ENCODE peak calls at places on chromosomes 13 and 19, in eight cellular contexts. One of them, this sample, is unnamed.

GRCh38 chr13:51168623-51169022 is 53.6 kb upstream of the FAM124A start:
- DNase-seq in fibroblast of mammary gland: no peak
- DNase-seq in HFF-Myc: no peak
- DNase-seq in cardiac fibroblast: no peak
- DNase-seq in right atrium auricular region: no peak
- DNase-seq in mucosa of descending colon: no peak
- DNase-seq in foreskin fibroblast: no peak
- DNase-seq in BE2C: no peak
- DNase-seq in this sample: no peak

GRCh38 chr19:35557539-35558399 is 5.7 kb downstream of the ATP4A start:
- DNase-seq in fibroblast of mammary gland: peak
- DNase-seq in HFF-Myc: no peak
- DNase-seq in cardiac fibroblast: peak
- DNase-seq in right atrium auricular region: no peak
- DNase-seq in mucosa of descending colon: peak
- DNase-seq in foreskin fibroblast: peak
- DNase-seq in BE2C: peak
- DNase-seq in this sample: no peak

GRCh38 chr19:46617566-46618079 is 7.3 kb downstream of the PTGIR start:
- DNase-seq in fibroblast of mammary gland: no peak
- DNase-seq in HFF-Myc: no peak
- DNase-seq in cardiac fibroblast: no peak
- DNase-seq in right atrium auricular region: no peak
- DNase-seq in mucosa of descending colon: no peak
- DNase-seq in foreskin fibroblast: no peak
- DNase-seq in BE2C: no peak
- DNase-seq in this sample: no peak

GRCh38 chr19:39342647-39343305 is 555 bp downstream of the SAMD4B start:
- DNase-seq in fibroblast of mammary gland: no peak
- DNase-seq in HFF-Myc: no peak
- DNase-seq in cardiac fibroblast: peak
- DNase-seq in right atrium auricular region: no peak
- DNase-seq in mucosa of descending colon: peak
- DNase-seq in foreskin fibroblast: peak
- DNase-seq in BE2C: no peak
- DNase-seq in this sample: no peak

GRCh38 chr19:52492991-52493470 is 34.4 kb upstream of the ZNF808 start:
- DNase-seq in fibroblast of mammary gland: no peak
- DNase-seq in HFF-Myc: no peak
- DNase-seq in cardiac fibroblast: no peak
- DNase-seq in right atrium auricular region: no peak
- DNase-seq in mucosa of descending colon: no peak
- DNase-seq in foreskin fibroblast: peak
- DNase-seq in BE2C: no peak
- DNase-seq in this sample: no peak

GRCh38 chr19:801030-801860 is 4.0 kb downstream of the PTBP1 start:
- DNase-seq in fibroblast of mammary gland: peak
- DNase-seq in HFF-Myc: peak
- DNase-seq in cardiac fibroblast: peak
- DNase-seq in right atrium auricular region: peak
- DNase-seq in mucosa of descending colon: peak
- DNase-seq in foreskin fibroblast: peak
- DNase-seq in BE2C: peak
- DNase-seq in this sample: no peak

GRCh38 chr13:108933061-108933460 is 303.6 kb downstream of the MYO16 start:
- DNase-seq in fibroblast of mammary gland: no peak
- DNase-seq in HFF-Myc: no peak
- DNase-seq in cardiac fibroblast: no peak
- DNase-seq in right atrium auricular region: no peak
- DNase-seq in mucosa of descending colon: no peak
- DNase-seq in foreskin fibroblast: no peak
- DNase-seq in BE2C: no peak
- DNase-seq in this sample: no peak

GRCh38 chr13:96544965-96545364 is 449.3 kb downstream of the OXGR1 start:
- DNase-seq in fibroblast of mammary gland: no peak
- DNase-seq in HFF-Myc: no peak
- DNase-seq in cardiac fibroblast: no peak
- DNase-seq in right atrium auricular region: no peak
- DNase-seq in mucosa of descending colon: no peak
- DNase-seq in foreskin fibroblast: no peak
- DNase-seq in BE2C: no peak
- DNase-seq in this sample: no peak

GRCh38 chr19:35046461-35046860 is 4.9 kb downstream of the HPN start:
- DNase-seq in fibroblast of mammary gland: no peak
- DNase-seq in HFF-Myc: no peak
- DNase-seq in cardiac fibroblast: no peak
- DNase-seq in right atrium auricular region: no peak
- DNase-seq in mucosa of descending colon: no peak
- DNase-seq in foreskin fibroblast: no peak
- DNase-seq in BE2C: no peak
- DNase-seq in this sample: no peak

GRCh38 chr13:83975668-83976165 is 93.4 kb upstream of the SLITRK1 start:
- DNase-seq in fibroblast of mammary gland: no peak
- DNase-seq in HFF-Myc: no peak
- DNase-seq in cardiac fibroblast: no peak
- DNase-seq in right atrium auricular region: no peak
- DNase-seq in mucosa of descending colon: no peak
- DNase-seq in foreskin fibroblast: no peak
- DNase-seq in BE2C: no peak
- DNase-seq in this sample: no peak

GRCh38 chr13:94454906-94455305 is 24.6 kb downstream of the DCT start:
- DNase-seq in fibroblast of mammary gland: peak
- DNase-seq in HFF-Myc: no peak
- DNase-seq in cardiac fibroblast: peak
- DNase-seq in right atrium auricular region: no peak
- DNase-seq in mucosa of descending colon: no peak
- DNase-seq in foreskin fibroblast: no peak
- DNase-seq in BE2C: no peak
- DNase-seq in this sample: no peak

GRCh38 chr19:28425431-28425931 is 787.5 kb downstream of the UQCRFS1 start:
- DNase-seq in fibroblast of mammary gland: peak
- DNase-seq in HFF-Myc: no peak
- DNase-seq in cardiac fibroblast: peak
- DNase-seq in right atrium auricular region: no peak
- DNase-seq in mucosa of descending colon: no peak
- DNase-seq in foreskin fibroblast: no peak
- DNase-seq in BE2C: no peak
- DNase-seq in this sample: no peak

GRCh38 chr13:95679722-95680121 is 2.8 kb downstream of the DNAJC3 start:
- DNase-seq in fibroblast of mammary gland: no peak
- DNase-seq in HFF-Myc: no peak
- DNase-seq in cardiac fibroblast: no peak
- DNase-seq in right atrium auricular region: no peak
- DNase-seq in mucosa of descending colon: no peak
- DNase-seq in foreskin fibroblast: no peak
- DNase-seq in BE2C: no peak
- DNase-seq in this sample: no peak

GRCh38 chr19:45049073-45049736 is 10.4 kb downstream of the CLASRP start:
- DNase-seq in fibroblast of mammary gland: no peak
- DNase-seq in HFF-Myc: no peak
- DNase-seq in cardiac fibroblast: no peak
- DNase-seq in right atrium auricular region: no peak
- DNase-seq in mucosa of descending colon: no peak
- DNase-seq in foreskin fibroblast: no peak
- DNase-seq in BE2C: no peak
- DNase-seq in this sample: no peak

GRCh38 chr19:14056069-14056666 is 5.7 kb downstream of the PALM3 start:
- DNase-seq in fibroblast of mammary gland: no peak
- DNase-seq in HFF-Myc: no peak
- DNase-seq in cardiac fibroblast: no peak
- DNase-seq in right atrium auricular region: no peak
- DNase-seq in mucosa of descending colon: no peak
- DNase-seq in foreskin fibroblast: no peak
- DNase-seq in BE2C: no peak
- DNase-seq in this sample: no peak

GRCh38 chr19:14055396-14055795 is 6.5 kb downstream of the PALM3 start:
- DNase-seq in fibroblast of mammary gland: no peak
- DNase-seq in HFF-Myc: no peak
- DNase-seq in cardiac fibroblast: no peak
- DNase-seq in right atrium auricular region: no peak
- DNase-seq in mucosa of descending colon: no peak
- DNase-seq in foreskin fibroblast: no peak
- DNase-seq in BE2C: no peak
- DNase-seq in this sample: no peak

GRCh38 chr19:14053500-14053899 is 8.4 kb downstream of the PALM3 start:
- DNase-seq in fibroblast of mammary gland: no peak
- DNase-seq in HFF-Myc: no peak
- DNase-seq in cardiac fibroblast: no peak
- DNase-seq in right atrium auricular region: no peak
- DNase-seq in mucosa of descending colon: no peak
- DNase-seq in foreskin fibroblast: no peak
- DNase-seq in BE2C: no peak
- DNase-seq in this sample: no peak

GRCh38 chr19:14054099-14054498 is 7.8 kb downstream of the PALM3 start:
- DNase-seq in fibroblast of mammary gland: no peak
- DNase-seq in HFF-Myc: no peak
- DNase-seq in cardiac fibroblast: no peak
- DNase-seq in right atrium auricular region: no peak
- DNase-seq in mucosa of descending colon: no peak
- DNase-seq in foreskin fibroblast: no peak
- DNase-seq in BE2C: no peak
- DNase-seq in this sample: no peak

DNA sequence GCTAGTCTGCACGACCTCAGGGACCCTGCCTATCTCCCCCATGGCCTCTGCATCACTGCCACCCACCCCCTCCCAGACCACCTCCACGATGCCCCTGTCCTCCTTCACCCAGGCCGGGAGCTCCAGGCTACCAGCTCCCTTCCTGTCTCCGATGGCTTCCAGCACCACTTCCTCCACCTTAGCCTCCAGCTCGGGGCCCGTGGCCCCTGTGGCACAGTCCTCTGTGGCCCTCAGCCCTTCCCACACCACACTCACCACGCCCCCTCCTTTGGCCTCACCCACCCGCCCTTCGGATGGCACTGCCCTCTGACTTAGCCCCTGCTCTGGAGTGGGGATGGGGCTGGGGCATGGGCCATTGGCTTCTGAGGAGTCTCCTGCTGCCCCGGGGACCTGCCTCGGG is 7.2 kb downstream of the PALM3 start:
- DNase-seq in fibroblast of mammary gland: no peak
- DNase-seq in HFF-Myc: no peak
- DNase-seq in cardiac fibroblast: no peak
- DNase-seq in right atrium auricular region: no peak
- DNase-seq in mucosa of descending colon: no peak
- DNase-seq in foreskin fibroblast: no peak
- DNase-seq in BE2C: no peak
- DNase-seq in this sample: no peak
- H3K4me3 ChIP-seq in fibroblast of mammary gland: no peak
- H3K4me3 ChIP-seq in HFF-Myc: no peak
- H3K4me3 ChIP-seq in cardiac fibroblast: no peak
- H3K4me3 ChIP-seq in right atrium auricular region: no peak
- H3K4me3 ChIP-seq in mucosa of descending colon: no peak
- H3K4me3 ChIP-seq in foreskin fibroblast: no peak
- H3K4me3 ChIP-seq in BE2C: no peak
- H3K4me3 ChIP-seq in this sample: no peak

GRCh38 chr19:9309139-9309973 is at the start of gene ZNF699:
- DNase-seq in fibroblast of mammary gland: peak
- DNase-seq in HFF-Myc: peak
- DNase-seq in cardiac fibroblast: peak
- DNase-seq in right atrium auricular region: peak
- DNase-seq in mucosa of descending colon: peak
- DNase-seq in foreskin fibroblast: peak
- DNase-seq in BE2C: peak
- DNase-seq in this sample: peak
- TF ChIP-seq CTCF in fibroblast of mammary gland: no peak
- TF ChIP-seq CTCF in HFF-Myc: no peak
- TF ChIP-seq CTCF in cardiac fibroblast: no peak
- TF ChIP-seq CTCF in right atrium auricular region: no peak
- TF ChIP-seq CTCF in mucosa of descending colon: no peak
- TF ChIP-seq CTCF in foreskin fibroblast: no peak
- TF ChIP-seq CTCF in BE2C: no peak
- TF ChIP-seq CTCF in this sample: no peak

DNA sequence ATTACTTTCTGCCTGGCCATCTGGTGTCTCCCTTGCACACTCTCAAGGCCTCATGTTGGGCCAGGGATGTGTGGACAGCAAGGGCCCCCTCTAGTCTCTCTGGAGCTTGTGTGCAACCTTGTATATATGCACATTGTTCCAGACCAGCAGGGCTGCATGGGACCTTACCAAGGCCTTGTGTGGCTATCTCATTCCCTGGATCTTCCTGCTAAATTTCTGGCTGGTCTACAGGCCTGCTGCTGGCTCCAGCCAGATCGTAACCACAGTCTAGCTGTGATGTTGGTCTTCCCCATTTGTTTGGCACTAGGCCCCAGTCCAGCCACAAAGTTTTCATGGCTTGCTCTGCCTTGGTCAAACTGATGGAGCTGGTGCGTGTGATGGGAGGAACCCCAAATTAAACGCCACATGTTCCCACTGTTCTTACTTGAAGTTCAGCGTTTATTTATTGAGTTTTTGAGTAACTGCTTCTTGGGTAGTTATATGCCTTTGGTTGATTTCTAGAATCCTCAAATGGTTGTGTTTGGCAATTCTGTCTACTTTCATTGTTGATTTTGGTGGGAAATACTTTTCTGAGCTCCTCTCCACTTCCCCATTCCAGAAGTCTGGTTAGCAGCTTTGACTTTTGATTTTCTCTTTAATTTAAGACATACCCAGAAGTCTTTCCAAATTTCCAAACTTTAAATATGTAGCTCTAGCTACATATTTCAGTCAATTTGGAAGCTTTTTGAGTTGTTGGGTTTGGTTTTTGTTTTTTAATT is 56.4 kb downstream of the SIPA1L3 start:
- DNase-seq in fibroblast of mammary gland: peak
- DNase-seq in HFF-Myc: peak
- DNase-seq in cardiac fibroblast: peak
- DNase-seq in right atrium auricular region: no peak
- DNase-seq in mucosa of descending colon: no peak
- DNase-seq in foreskin fibroblast: no peak
- DNase-seq in BE2C: peak
- DNase-seq in this sample: peak
- H3K4me3 ChIP-seq in fibroblast of mammary gland: no peak
- H3K4me3 ChIP-seq in HFF-Myc: no peak
- H3K4me3 ChIP-seq in cardiac fibroblast: no peak
- H3K4me3 ChIP-seq in right atrium auricular region: no peak
- H3K4me3 ChIP-seq in mucosa of descending colon: no peak
- H3K4me3 ChIP-seq in foreskin fibroblast: no peak
- H3K4me3 ChIP-seq in BE2C: no peak
- H3K4me3 ChIP-seq in this sample: no peak

DNA sequence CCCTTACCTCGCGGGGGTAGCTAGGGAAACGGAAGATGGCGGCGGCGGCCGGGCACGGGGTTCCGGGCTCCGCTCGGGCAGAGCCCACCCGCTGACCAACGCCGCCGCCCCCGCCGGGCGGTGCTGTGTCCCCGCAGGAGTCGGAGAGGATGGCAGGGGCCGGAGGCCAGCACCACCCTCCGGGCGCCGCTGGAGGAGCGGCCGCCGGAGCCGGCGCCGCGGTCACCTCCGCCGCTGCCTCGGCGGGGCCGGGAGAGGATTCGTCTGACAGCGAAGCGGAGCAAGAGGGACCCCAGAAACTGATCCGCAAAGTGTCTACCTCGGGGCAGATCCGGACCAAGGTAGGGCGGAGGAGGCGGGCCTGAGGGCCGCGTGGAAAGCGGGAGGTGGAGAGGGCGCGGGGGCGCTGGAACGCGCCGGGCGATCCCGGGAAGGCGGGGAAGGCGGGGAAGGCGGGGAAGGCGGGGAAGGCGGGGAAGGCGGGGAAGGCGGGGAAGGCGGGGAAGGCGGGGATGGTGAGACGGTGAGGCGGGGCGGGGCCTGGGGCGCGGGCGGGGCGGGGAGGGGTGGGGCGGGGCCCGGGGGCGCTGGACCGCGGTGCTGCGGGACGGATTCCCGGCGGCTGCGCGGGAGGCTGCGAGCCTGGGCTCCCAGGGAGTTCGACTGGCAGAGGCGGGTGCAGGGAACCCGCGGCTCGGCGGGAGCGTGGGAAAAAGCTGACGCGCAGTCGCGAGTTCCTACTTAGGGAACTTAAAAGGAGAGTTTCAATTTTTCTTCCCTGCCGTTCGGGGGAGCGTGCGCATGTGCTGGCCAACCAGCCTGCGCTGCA is at the start of gene DGKH:
- DNase-seq in fibroblast of mammary gland: peak
- DNase-seq in HFF-Myc: no peak
- DNase-seq in cardiac fibroblast: peak
- DNase-seq in right atrium auricular region: peak
- DNase-seq in mucosa of descending colon: peak
- DNase-seq in foreskin fibroblast: peak
- DNase-seq in BE2C: peak
- DNase-seq in this sample: no peak
- TF ChIP-seq CTCF in fibroblast of mammary gland: no peak
- TF ChIP-seq CTCF in HFF-Myc: no peak
- TF ChIP-seq CTCF in cardiac fibroblast: no peak
- TF ChIP-seq CTCF in right atrium auricular region: peak
- TF ChIP-seq CTCF in mucosa of descending colon: no peak
- TF ChIP-seq CTCF in foreskin fibroblast: no peak
- TF ChIP-seq CTCF in BE2C: no peak
- TF ChIP-seq CTCF in this sample: no peak

This sample was measured in astrocyte of the cerebellum.